ENCODE peak calls at places on chromosome 22, in four cellular contexts. J is stimulated activated effector memory CD8-positive, alpha-beta T cell treated with anti-CD3 and anti-CD28 coated beads, Interleukin-12 subunit alpha, Interleukin-12 subunit beta, amount 100 ng/mL, for 72 hours; P is fibroblast of the conjunctiva; X is epithelial cell of esophagus. I is an unnamed sample.

GRCh38 chr22:35630387-35630793 is 13.3 kb upstream of the MB start:
- DNase-seq in X (peak), J (no peak), P (no peak), I (no peak)

GRCh38 chr22:30605449-30606110 is 1.4 kb upstream of the TCN2 start:
- DNase-seq in X (peak), J (peak), P (no peak), I (no peak)

GRCh38 chr22:46514592-46515207 is 22.7 kb downstream of the CELSR1 start:
- DNase-seq in P (no peak), X (peak), J (no peak), I (no peak)

GRCh38 chr22:46084943-46085830 is 65.1 kb upstream of the PPARA start:
- DNase-seq in J (no peak), P (no peak), X (peak), I (peak)

GRCh38 chr22:23251445-23252093 is 71.3 kb downstream of the BCR start:
- DNase-seq in P (no peak), J (no peak), X (peak), I (no peak)

GRCh38 chr22:33563568-33563967 is 356.7 kb downstream of the LARGE1 start:
- DNase-seq in P (no peak), X (no peak), J (no peak), I (no peak)

GRCh38 chr22:27591060-27591459 is 210.5 kb downstream of the MN1 start:
- DNase-seq in X (no peak), J (no peak), P (no peak), I (no peak)

GRCh38 chr22:40567626-40568328 is 68.7 kb downstream of the MRTFA start:
- DNase-seq in J (no peak), P (no peak), X (no peak), I (no peak)

GRCh38 chr22:19103881-19104821 is 18.1 kb downstream of the DGCR2 start:
- DNase-seq in J (no peak), X (peak), P (no peak), I (no peak)

GRCh38 chr22:38228873-38229740 is 27.3 kb downstream of the MAFF start:
- DNase-seq in P (peak), J (no peak), X (peak), I (peak)

GRCh38 chr22:45865561-45866397 is 111.2 kb downstream of the WNT7B start:
- DNase-seq in J (peak), P (no peak), X (no peak), I (no peak)

GRCh38 chr22:30393885-30394284 is 2.9 kb upstream of the SEC14L2 start:
- DNase-seq in J (no peak), P (no peak), X (no peak), I (no peak)

GRCh38 chr22:31715157-31715778 is 34.7 kb downstream of the PRR14L start:
- DNase-seq in J (no peak), X (no peak), P (no peak), I (no peak)

I was measured in AG09309.